ENCODE peak calls at places on chromosomes 12 and 14, in five cellular contexts. T is A549, V is IMR-90, K is stomach, X is lower leg skin. A is an unnamed sample.

GRCh38 chr14:21528381-21529348 is 2.5 kb upstream of the SALL2 start:
- DNase-seq in V (peak; percentile 52), T (no peak), X (no peak), K (no peak), A (no peak)

GRCh38 chr12:99067171-99067785 is 422.2 kb downstream of the APAF1 start:
- DNase-seq in T (no peak), K (no peak), V (no peak), X (no peak), A (no peak)

GRCh38 chr12:19440916-19441315 is 1.6 kb downstream of the AEBP2 start:
- DNase-seq in K (no peak), X (no peak), V (peak; percentile 40), T (no peak), A (no peak)

GRCh38 chr12:71315328-71315960 is 124.2 kb upstream of the LGR5 start:
- DNase-seq in X (no peak), V (no peak), K (peak; percentile 25), T (no peak), A (no peak)

GRCh38 chr12:55188974-55189556 is 31.8 kb upstream of the OR10A7 start:
- DNase-seq in K (no peak), T (peak; percentile 87), V (peak; percentile 76), X (peak; percentile 19), A (no peak)

GRCh38 chr12:121124402-121125109 is 8.1 kb upstream of the P2RX7 start:
- DNase-seq in T (peak; percentile 95), V (peak; percentile 91), K (no peak), X (peak; percentile 27), A (no peak)

GRCh38 chr12:116306968-116307367 is 29.5 kb upstream of the MED13L start:
- DNase-seq in X (no peak), T (no peak), K (no peak), V (no peak), A (no peak)

GRCh38 chr14:105430042-105430441 is 10.4 kb downstream of the MTA1 start:
- DNase-seq in V (no peak), K (no peak), T (no peak), X (no peak), A (no peak)

GRCh38 chr14:34222122-34222521 is 239.9 kb downstream of the SPTSSA start:
- DNase-seq in V (no peak), K (no peak), T (peak; percentile 33), X (no peak), A (no peak)

GRCh38 chr14:32800320-32800719 is 138.4 kb upstream of the NPAS3 start:
- DNase-seq in K (no peak), X (no peak), V (no peak), T (no peak), A (no peak)

GRCh38 chr12:118827047-118827446 is 154.3 kb upstream of the SRRM4 start:
- DNase-seq in V (no peak), X (no peak), K (no peak), T (no peak), A (no peak)

GRCh38 chr12:22467190-22467589 is 77.2 kb downstream of the C2CD5 start:
- DNase-seq in T (no peak), X (no peak), K (no peak), V (peak; percentile 45), A (no peak)

GRCh38 chr12:127245437-127245836 is 1021.5 kb upstream of the TMEM132C start:
- DNase-seq in V (peak; percentile 59), X (no peak), K (no peak), T (no peak), A (no peak)

GRCh38 chr12:6141048-6141447 is 16.6 kb upstream of the VWF start:
- DNase-seq in K (no peak), T (no peak), V (peak; percentile 70), X (peak; percentile 44), A (no peak)
- TF ChIP-seq POLR2A in K (no peak), T (no peak), V (no peak), X (no peak), A (no peak)

DNA sequence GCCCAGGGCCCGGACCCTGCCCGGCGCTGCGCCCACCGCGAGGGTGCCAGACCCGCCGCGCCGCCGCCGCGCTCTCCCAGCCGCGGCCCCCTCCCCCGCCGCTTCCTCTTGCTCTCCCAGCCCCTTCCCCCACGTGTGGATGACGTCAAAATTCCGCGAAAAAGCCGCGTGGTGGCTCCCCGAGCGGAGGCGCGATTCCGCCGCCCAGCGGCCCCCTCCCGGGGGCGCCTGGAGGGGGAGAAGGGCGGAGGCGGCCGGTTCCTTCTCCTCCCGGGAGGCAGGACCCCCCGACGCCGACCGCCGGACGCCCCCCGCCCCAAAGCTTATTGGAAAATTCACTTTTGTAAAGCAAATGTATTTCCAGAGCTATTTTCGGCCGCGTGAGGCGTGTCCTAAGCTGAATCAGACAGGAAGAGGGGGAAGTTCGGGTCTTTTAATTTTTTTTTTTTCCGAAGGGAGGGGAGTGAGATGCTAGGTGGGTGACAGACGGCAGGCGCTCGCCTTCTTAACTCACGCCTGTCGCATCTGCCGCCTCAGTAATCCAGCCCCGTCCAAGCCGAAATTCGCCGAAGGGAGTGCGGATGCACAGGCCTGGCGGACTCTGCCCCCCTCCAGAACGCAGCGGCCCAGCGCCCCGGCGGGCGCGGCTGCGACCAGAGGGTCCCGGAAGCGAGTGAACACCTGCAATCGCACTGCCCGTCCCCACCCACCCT is 4.1 kb upstream of the CCND2 start:
- DNase-seq in X (peak; percentile 72), V (peak; percentile 29), T (no peak), K (peak; percentile 68), A (no peak)
- TF ChIP-seq POLR2A in X (no peak), V (no peak), T (no peak), K (no peak), A (peak; percentile 63)

GRCh38 chr14:95534299-95535225 is at the start of gene GLRX5:
- DNase-seq in V (peak; percentile 100), T (peak; percentile 100), K (peak; percentile 99), X (peak; percentile 100), A (peak; percentile 100)
- TF ChIP-seq POLR2A in V (peak; percentile 68), T (peak; percentile 69), K (no peak), X (no peak), A (no peak)

GRCh38 chr12:49954863-49955830 is 4.6 kb downstream of the AQP2 start:
- DNase-seq in T (no peak), K (no peak), V (no peak), X (no peak), A (no peak)

GRCh38 chr12:49953961-49954835 is 3.7 kb downstream of the AQP2 start:
- DNase-seq in T (no peak), V (no peak), K (no peak), X (no peak), A (no peak)

GRCh38 chr12:49952396-49953055 is 2.0 kb downstream of the AQP2 start:
- DNase-seq in K (no peak), V (no peak), X (no peak), T (no peak), A (no peak)

GRCh38 chr12:49951411-49952105 is 1.0 kb downstream of the AQP2 start:
- DNase-seq in X (no peak), K (no peak), V (no peak), T (no peak), A (no peak)

DNA sequence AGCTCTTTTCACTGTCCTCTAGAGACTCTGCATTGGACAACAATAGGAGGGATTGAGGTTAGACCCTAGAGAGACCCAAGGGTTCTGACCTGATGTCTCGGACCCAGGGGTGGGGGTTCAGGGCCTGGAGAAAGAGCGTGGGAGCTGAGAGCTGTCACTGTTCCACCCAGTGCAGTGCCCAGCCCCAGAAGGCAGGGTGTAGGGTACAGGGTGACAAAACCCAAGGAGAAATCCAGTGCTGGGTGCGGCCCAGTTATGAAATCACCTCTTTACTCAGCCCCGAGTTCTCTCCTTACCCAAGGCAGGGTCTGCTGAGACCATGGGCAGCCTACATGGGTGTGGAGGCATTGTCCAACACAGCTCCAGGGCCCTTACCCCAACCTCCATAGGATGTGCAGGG is 2.6 kb downstream of the AQP2 start:
- DNase-seq in V (no peak), T (no peak), X (no peak), K (no peak), A (no peak)
- TF ChIP-seq POLR2A in V (no peak), T (no peak), X (no peak), K (no peak), A (no peak)

GRCh38 chr12:48814313-48815280 is 3.7 kb upstream of the CACNB3 start:
- DNase-seq in T (peak; percentile 82), K (peak; percentile 90), V (peak; percentile 75), X (peak; percentile 73), A (no peak)
- TF ChIP-seq POLR2A in T (peak; percentile 46), K (no peak), V (peak; percentile 22), X (no peak), A (no peak)

DNA sequence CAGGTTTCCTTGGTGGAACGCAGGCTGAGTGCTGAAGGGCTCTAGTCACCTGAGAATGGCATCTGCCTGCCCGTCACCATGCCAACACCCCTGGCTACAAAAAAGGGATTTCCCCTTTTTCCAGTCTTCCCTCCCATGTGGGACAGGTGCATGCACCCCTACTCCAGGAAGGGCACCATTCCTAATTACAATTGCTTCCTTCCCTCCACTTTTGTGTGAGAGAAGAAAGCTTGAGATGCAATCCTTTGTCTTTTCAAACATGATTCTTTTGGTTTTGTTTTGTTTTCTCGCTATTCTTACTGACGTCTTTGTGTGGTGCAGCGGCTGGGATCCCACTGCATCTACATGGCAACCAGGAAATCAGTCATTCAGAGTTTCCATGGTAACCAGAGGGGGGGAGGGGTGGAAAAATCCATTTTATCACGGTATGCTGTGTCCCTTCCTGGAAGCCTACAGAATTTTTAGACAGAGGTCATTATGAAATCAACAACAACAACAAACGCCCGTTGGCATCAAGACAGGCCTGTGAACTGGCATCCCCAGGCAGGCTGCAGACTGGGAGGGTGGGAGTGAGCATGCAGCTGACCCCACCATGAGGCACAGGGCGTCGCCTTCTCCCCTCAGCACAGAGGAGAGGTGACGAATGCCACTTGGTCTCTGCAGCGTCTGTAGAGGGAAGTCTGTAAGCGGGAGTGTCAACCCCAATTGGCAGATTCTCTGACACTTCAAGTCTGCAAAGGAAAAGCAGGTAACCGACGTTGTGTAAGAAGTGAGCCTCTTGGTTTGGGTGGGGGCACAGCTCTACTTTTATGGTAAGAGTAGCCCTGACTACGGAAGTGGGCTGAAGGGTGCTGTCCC is 13.6 kb upstream of the GNG2 start:
- DNase-seq in V (peak; percentile 53), T (no peak), K (peak; percentile 45), X (peak; percentile 46), A (no peak)
- TF ChIP-seq POLR2A in V (no peak), T (no peak), K (no peak), X (no peak), A (no peak)

DNA sequence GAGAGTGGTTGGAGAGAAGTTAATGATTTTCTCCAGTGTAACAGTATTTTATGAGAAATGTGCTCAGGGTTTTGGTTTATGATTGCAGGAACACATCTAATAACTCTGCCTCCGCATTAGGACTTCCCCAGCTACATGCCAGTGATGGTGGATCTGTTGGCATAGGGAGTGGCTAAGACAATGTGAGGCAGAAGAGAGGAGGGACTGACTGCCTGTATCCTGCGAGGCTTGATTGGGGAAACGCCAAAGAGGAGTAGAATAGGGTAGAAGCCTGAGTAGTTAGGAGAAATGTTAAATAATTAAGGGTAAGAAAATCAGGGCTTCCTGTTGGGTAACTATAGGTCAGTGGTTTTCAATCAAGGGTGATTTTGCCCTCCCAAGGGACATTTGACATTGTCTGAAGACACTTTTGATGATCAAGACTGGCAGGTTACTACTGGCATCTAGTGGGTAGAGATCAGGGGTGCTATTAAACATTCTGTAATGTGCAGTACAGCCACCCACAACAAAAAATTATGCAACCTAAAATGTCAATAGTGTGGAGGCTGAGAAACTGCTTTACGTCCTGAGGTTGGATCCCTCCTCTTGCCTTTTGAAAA is 12.8 kb downstream of the TDG start:
- DNase-seq in K (no peak), V (no peak), T (no peak), X (no peak), A (no peak)
- TF ChIP-seq POLR2A in K (no peak), V (no peak), T (no peak), X (no peak), A (no peak)

GRCh38 chr12:53481108-53481442 is 18.2 kb downstream of the MAP3K12 start:
- DNase-seq in X (no peak), T (no peak), K (no peak), V (no peak), A (no peak)
- TF ChIP-seq POLR2A in X (no peak), T (no peak), K (no peak), V (no peak), A (no peak)

A was measured in esophagus muscularis mucosa.